ENCODE peak calls at places on chromosomes 4 and X, in six cellular contexts. F, P, Q, W, T and Z are unnamed samples.

GRCh38 chrX:37993857-37994619 is 12.3 kb upstream of the SYTL5 start:
- DNase-seq in T (peak; percentile 68), Q (no peak), P (no peak), F (no peak), W (no peak), Z (no peak)

GRCh38 chr4:8540072-8540471 is 40.1 kb upstream of the GPR78 start:
- DNase-seq in P (no peak), Q (no peak), F (no peak), W (no peak), T (peak; percentile 40), Z (no peak)

GRCh38 chr4:12270546-12270945 is 841.9 kb upstream of the HS3ST1 start:
- DNase-seq in P (no peak), F (peak; percentile 69), Q (no peak), T (no peak), W (no peak), Z (no peak)

GRCh38 chr4:134470544-134470943 is 269.0 kb upstream of the PABPC4L start:
- DNase-seq in T (no peak), F (peak; percentile 26), Q (no peak), W (no peak), P (no peak), Z (peak; percentile 15)

GRCh38 chrX:54482839-54483593 is 13.0 kb downstream of the FGD1 start:
- DNase-seq in F (no peak), P (no peak), T (no peak), Q (no peak), W (no peak), Z (no peak)

GRCh38 chr4:30839583-30840520 is 119.7 kb downstream of the PCDH7 start:
- DNase-seq in Q (no peak), T (no peak), W (no peak), F (peak; percentile 54), P (no peak), Z (no peak)

GRCh38 chrX:44874481-44875184 is 1.6 kb downstream of the KDM6A start:
- DNase-seq in F (peak; percentile 24), W (peak; percentile 68), T (no peak), Q (no peak), P (peak; percentile 15), Z (no peak)

GRCh38 chr4:17336524-17336941 is 175.4 kb downstream of the QDPR start:
- DNase-seq in F (peak; percentile 53), W (no peak), T (no peak), Q (no peak), P (peak; percentile 38), Z (no peak)

GRCh38 chr4:79241846-79242245 is 84.0 kb downstream of the NAA11 start:
- DNase-seq in T (no peak), P (no peak), W (no peak), F (peak; percentile 29), Q (no peak), Z (no peak)

GRCh38 chrX:40314070-40314469 is 216.3 kb upstream of the BCOR start:
- DNase-seq in F (no peak), Q (no peak), P (no peak), W (no peak), T (no peak), Z (no peak)

GRCh38 chr4:7206385-7206784 is 14.0 kb downstream of the SORCS2 start:
- DNase-seq in W (no peak), F (peak; percentile 59), P (peak; percentile 22), T (no peak), Q (no peak), Z (no peak)

GRCh38 chrX:148670277-148670676 is 169.9 kb downstream of the AFF2 start:
- DNase-seq in P (no peak), T (no peak), Q (no peak), F (no peak), W (no peak), Z (no peak)

DNA sequence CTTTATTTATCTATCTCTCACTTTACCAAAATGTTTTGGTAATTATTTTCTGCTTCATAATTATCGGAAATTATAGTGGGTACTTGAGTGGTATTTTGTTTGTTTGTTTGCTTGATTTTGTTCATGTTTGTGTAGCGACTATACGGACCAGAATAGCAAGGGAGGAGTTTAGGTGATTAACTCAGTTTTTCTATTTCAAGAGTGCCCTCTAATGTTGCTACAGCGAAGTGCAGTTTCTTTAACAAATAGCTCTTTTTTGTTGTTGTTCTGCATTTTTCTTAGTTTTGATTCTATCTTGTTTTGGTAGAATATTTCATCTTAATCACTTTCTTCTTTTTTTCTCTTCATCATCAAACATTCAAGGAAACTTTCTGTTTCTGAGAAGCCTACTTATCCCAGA is 40.8 kb upstream of the QRFPR start:
- DNase-seq in Q (no peak), P (no peak), W (no peak), F (peak; percentile 42), T (no peak), Z (no peak)
- TF ChIP-seq CTCF in Q (no peak), P (peak; percentile 46), W (peak; percentile 25), F (peak; percentile 49), T (peak; percentile 41), Z (peak; percentile 55)

DNA sequence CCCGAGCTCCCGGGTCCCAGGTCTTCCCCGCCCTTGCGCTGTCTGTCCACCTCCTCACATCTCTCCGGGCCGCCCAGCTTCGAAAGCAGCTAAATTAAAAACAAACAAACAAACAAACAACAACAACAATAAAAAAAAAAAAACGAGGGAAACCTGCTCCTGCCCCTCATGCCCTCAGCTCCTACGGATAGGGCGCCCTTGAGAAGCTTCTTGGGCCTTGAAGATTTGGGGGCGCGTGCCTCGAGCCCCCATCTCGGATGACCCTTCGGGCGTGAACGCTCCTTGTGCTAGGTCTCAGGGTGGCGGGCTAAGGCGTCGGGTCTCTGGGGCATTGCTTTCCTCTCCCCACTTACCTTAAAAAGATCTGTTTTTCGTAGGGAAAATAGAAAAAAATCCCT is 696 bp downstream of the NDNF start:
- DNase-seq in W (no peak), P (no peak), F (no peak), Q (no peak), T (no peak), Z (no peak)
- TF ChIP-seq CTCF in W (no peak), P (no peak), F (no peak), Q (no peak), T (no peak), Z (no peak)

DNA sequence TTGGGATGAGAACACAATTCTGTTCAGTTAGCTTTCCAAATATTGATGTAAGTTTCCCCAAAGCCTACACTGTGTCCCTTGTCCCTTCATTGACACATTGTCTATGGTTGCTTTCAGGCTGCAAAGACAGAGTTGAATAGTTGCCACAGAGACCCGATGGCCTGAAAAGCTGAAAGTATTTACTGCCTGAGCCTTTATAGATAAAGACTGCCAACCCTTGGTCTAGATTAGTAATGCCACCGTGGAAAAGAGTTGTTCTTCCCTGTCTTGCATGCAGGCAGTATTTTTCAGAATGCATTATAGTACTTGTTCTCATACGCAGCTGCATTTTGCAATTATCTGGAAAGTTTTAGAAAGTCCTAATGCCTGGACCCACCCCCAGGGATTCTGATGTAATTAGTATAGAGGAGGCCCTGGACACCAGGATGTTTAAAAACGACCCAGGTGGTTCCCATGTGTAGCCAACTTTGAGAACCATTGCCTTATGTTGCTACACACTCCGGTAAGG is 180.8 kb downstream of the FRMPD4 start:
- DNase-seq in F (no peak), T (no peak), Q (no peak), P (no peak), W (no peak), Z (no peak)
- TF ChIP-seq CTCF in F (no peak), T (no peak), Q (no peak), P (no peak), W (peak; percentile 21), Z (no peak)

DNA sequence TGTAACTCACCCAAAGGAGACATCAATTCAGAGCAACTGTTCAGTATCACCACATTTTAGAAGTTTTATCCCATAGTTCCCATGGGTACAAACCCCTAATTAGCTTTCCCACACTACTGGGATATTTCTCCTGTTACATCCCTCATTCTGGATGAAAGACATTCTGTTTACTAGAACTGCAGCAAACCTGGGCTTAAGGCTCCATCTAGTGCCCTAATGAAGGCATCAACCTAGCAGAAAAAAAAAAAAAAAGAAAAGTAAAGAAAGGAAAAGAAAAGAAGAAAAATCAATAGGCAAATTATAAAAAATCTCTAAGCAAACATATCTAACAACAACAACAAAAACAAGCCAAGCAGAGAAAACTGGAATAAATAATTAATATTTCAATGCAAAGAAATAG is 133.7 kb upstream of the CPXCR1 start:
- DNase-seq in P (no peak), W (no peak), Q (no peak), T (no peak), F (peak; percentile 46), Z (no peak)
- TF ChIP-seq CTCF in P (no peak), W (no peak), Q (peak; percentile 9), T (no peak), F (peak; percentile 41), Z (peak; percentile 85)

GRCh38 chrX:136336623-136337022 is 35.9 kb downstream of the ADGRG4 start:
- DNase-seq in Q (no peak), W (no peak), T (no peak), P (no peak), F (no peak), Z (no peak)
- TF ChIP-seq CTCF in Q (peak; percentile 35), W (no peak), T (no peak), P (peak; percentile 56), F (peak; percentile 33), Z (peak; percentile 58)

DNA sequence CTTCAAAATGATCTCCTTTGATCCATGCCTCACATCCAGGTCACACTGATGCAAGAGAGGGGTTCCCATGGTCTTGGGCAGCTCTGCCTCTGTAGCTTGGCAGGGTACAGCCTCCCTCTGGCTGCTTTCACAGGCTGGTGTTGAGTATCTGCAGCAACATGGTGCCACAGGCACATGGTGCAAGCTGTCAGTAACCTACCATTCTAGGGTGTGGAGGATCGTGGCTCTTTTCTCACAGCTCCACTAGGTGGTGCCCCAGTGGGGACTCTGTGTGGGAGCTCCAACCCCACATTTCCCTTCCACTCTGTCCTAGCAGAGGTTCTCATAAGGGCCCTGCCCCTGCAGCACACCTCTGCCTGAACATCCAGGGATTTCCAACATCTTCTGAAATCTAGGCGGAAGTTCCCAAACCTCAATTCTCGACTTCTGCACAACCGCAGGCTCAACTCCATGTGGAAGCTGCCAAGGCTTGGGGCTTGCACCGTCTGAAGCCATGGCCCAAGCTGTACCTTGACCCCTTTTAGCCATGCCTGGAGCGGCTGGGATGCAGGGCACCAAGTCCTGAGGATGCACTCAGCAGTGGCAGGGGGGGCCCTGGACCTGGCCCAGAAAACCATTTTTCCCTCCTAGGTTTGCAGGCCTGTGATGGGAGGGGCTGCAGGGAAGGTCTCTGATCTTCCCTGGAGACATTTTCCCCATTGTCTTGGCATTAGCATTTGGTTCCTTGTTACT is 137.8 kb upstream of the NUDT6 start:
- DNase-seq in P (no peak), T (no peak), W (no peak), Q (no peak), F (no peak), Z (no peak)
- TF ChIP-seq CTCF in P (no peak), T (no peak), W (no peak), Q (no peak), F (no peak), Z (no peak)

GRCh38 chr4:5378002-5378401 is 326.7 kb downstream of the STK32B start:
- DNase-seq in F (no peak), T (no peak), W (no peak), P (no peak), Q (no peak), Z (peak; percentile 8)
- TF ChIP-seq CTCF in F (no peak), T (no peak), W (peak; percentile 12), P (no peak), Q (no peak), Z (peak; percentile 34)